ENCODE peak calls at places on chromosomes 5 and 9, in seven cellular contexts. J, K, X, Y, B, G and T are unnamed samples.

GRCh38 chr5:174849426-174849825 is 125.0 kb downstream of the MSX2 start:
- DNase-seq in J (no peak), K (no peak), X (no peak), Y (no peak), B (no peak), G (no peak), T (no peak)

GRCh38 chr5:178301641-178302040 is 69.0 kb upstream of the PHYKPL start:
- DNase-seq in J (no peak), K (no peak), X (no peak), Y (no peak), B (no peak), G (no peak), T (no peak)

GRCh38 chr5:14204785-14205321 is 61.7 kb downstream of the TRIO start:
- DNase-seq in J (no peak), K (no peak), X (peak), Y (no peak), B (peak), G (no peak), T (peak)

GRCh38 chr5:127425037-127425436 is 92.4 kb upstream of the PRRC1 start:
- DNase-seq in J (no peak), K (no peak), X (no peak), Y (no peak), B (no peak), G (no peak), T (no peak)

GRCh38 chr9:124010665-124011321 is 775 bp upstream of the LHX2 start:
- DNase-seq in J (peak), K (no peak), X (no peak), Y (no peak), B (no peak), G (no peak), T (peak)

GRCh38 chr9:31745468-31745867 is 639.0 kb upstream of the ACO1 start:
- DNase-seq in J (no peak), K (no peak), X (no peak), Y (no peak), B (no peak), G (no peak), T (no peak)

GRCh38 chr5:662751-663435 is 30.3 kb downstream of the TPPP start:
- DNase-seq in J (no peak), K (no peak), X (no peak), Y (no peak), B (no peak), G (no peak), T (no peak)

GRCh38 chr5:77867914-77868313 is 91.8 kb upstream of the TBCA start:
- DNase-seq in J (peak), K (peak), X (no peak), Y (no peak), B (no peak), G (no peak), T (no peak)

GRCh38 chr5:170269579-170269978 is 28.0 kb downstream of the LCP2 start:
- DNase-seq in J (no peak), K (no peak), X (no peak), Y (no peak), B (no peak), G (no peak), T (no peak)

GRCh38 chr5:94870496-94871214 is 252.2 kb downstream of the SLF1 start:
- DNase-seq in J (no peak), K (no peak), X (no peak), Y (no peak), B (no peak), G (no peak), T (no peak)

GRCh38 chr5:5560016-5560415 is 137.5 kb downstream of the ICE1 start:
- DNase-seq in J (no peak), K (no peak), X (peak), Y (no peak), B (no peak), G (no peak), T (no peak)

GRCh38 chr9:36039696-36040095 is 3.0 kb downstream of the RECK start:
- DNase-seq in J (no peak), K (no peak), X (no peak), Y (no peak), B (no peak), G (no peak), T (peak)

GRCh38 chr5:134092875-134093274 is 21.6 kb upstream of the TCF7 start:
- DNase-seq in J (no peak), K (no peak), X (no peak), Y (no peak), B (peak), G (no peak), T (no peak)

GRCh38 chr5:15483348-15484090 is 16.5 kb upstream of the FBXL7 start:
- DNase-seq in J (no peak), K (no peak), X (no peak), Y (no peak), B (no peak), G (no peak), T (peak)

GRCh38 chr5:57831942-57832341 is 349.3 kb upstream of the ACTBL2 start:
- DNase-seq in J (no peak), K (no peak), X (no peak), Y (no peak), B (no peak), G (no peak), T (no peak)